ENCODE peak calls at places on chromosomes 2 and 18, in six cellular contexts. One of them, this sample, is unnamed.

GRCh38 chr2:116057538-116057937 is 1615.1 kb downstream of the DPP10 start:
- DNase-seq in mammary epithelial cell: no peak
- DNase-seq in astrocyte: no peak
- DNase-seq in DND-41: no peak
- DNase-seq in hepatocyte: no peak
- DNase-seq in IMR-90: no peak
- DNase-seq in this sample: peak; percentile 1

GRCh38 chr18:23870963-23871362 is 143.6 kb upstream of the TTC39C start:
- DNase-seq in mammary epithelial cell: no peak
- DNase-seq in astrocyte: no peak
- DNase-seq in DND-41: no peak
- DNase-seq in hepatocyte: no peak
- DNase-seq in IMR-90: no peak
- DNase-seq in this sample: no peak

GRCh38 chr18:48216639-48217280 is 192.4 kb downstream of the ZBTB7C start:
- DNase-seq in mammary epithelial cell: no peak
- DNase-seq in astrocyte: no peak
- DNase-seq in DND-41: no peak
- DNase-seq in hepatocyte: no peak
- DNase-seq in IMR-90: no peak
- DNase-seq in this sample: no peak

GRCh38 chr2:230873670-230874401 is 9.1 kb downstream of the ITM2C start:
- DNase-seq in mammary epithelial cell: no peak
- DNase-seq in astrocyte: no peak
- DNase-seq in DND-41: no peak
- DNase-seq in hepatocyte: no peak
- DNase-seq in IMR-90: no peak
- DNase-seq in this sample: no peak

GRCh38 chr2:236840857-236841256 is 244.8 kb upstream of the COPS8 start:
- DNase-seq in mammary epithelial cell: no peak
- DNase-seq in astrocyte: no peak
- DNase-seq in DND-41: no peak
- DNase-seq in hepatocyte: no peak
- DNase-seq in IMR-90: no peak
- DNase-seq in this sample: no peak

GRCh38 chr18:55224086-55224625 is 264.9 kb upstream of the CCDC68 start:
- DNase-seq in mammary epithelial cell: no peak
- DNase-seq in astrocyte: no peak
- DNase-seq in DND-41: no peak
- DNase-seq in hepatocyte: no peak
- DNase-seq in IMR-90: peak; percentile 55
- DNase-seq in this sample: no peak

GRCh38 chr2:80304522-80304878 is at the start of gene LRRTM1:
- DNase-seq in mammary epithelial cell: no peak
- DNase-seq in astrocyte: no peak
- DNase-seq in DND-41: no peak
- DNase-seq in hepatocyte: peak; percentile 57
- DNase-seq in IMR-90: no peak
- DNase-seq in this sample: peak; percentile 75

GRCh38 chr2:130355181-130355577 is 677 bp upstream of the PTPN18 start:
- DNase-seq in mammary epithelial cell: no peak
- DNase-seq in astrocyte: no peak
- DNase-seq in DND-41: no peak
- DNase-seq in hepatocyte: no peak
- DNase-seq in IMR-90: no peak
- DNase-seq in this sample: no peak

GRCh38 chr18:49016648-49017539 is 66.1 kb upstream of the SMAD7 start:
- DNase-seq in mammary epithelial cell: peak; percentile 80
- DNase-seq in astrocyte: peak; percentile 90
- DNase-seq in DND-41: no peak
- DNase-seq in hepatocyte: peak; percentile 92
- DNase-seq in IMR-90: peak; percentile 83
- DNase-seq in this sample: peak; percentile 40

GRCh38 chr18:80210312-80211083 is 36.8 kb downstream of the PARD6G start:
- DNase-seq in mammary epithelial cell: peak; percentile 79
- DNase-seq in astrocyte: no peak
- DNase-seq in DND-41: no peak
- DNase-seq in hepatocyte: no peak
- DNase-seq in IMR-90: peak; percentile 33
- DNase-seq in this sample: no peak

GRCh38 chr18:57164401-57164800 is 17.5 kb downstream of the BOD1L2 start:
- DNase-seq in mammary epithelial cell: no peak
- DNase-seq in astrocyte: no peak
- DNase-seq in DND-41: no peak
- DNase-seq in hepatocyte: no peak
- DNase-seq in IMR-90: no peak
- DNase-seq in this sample: no peak

GRCh38 chr2:240704651-240705050 is 13.0 kb downstream of the AQP12A start:
- DNase-seq in mammary epithelial cell: no peak
- DNase-seq in astrocyte: no peak
- DNase-seq in DND-41: peak; percentile 48
- DNase-seq in hepatocyte: no peak
- DNase-seq in IMR-90: no peak
- DNase-seq in this sample: no peak

DNA sequence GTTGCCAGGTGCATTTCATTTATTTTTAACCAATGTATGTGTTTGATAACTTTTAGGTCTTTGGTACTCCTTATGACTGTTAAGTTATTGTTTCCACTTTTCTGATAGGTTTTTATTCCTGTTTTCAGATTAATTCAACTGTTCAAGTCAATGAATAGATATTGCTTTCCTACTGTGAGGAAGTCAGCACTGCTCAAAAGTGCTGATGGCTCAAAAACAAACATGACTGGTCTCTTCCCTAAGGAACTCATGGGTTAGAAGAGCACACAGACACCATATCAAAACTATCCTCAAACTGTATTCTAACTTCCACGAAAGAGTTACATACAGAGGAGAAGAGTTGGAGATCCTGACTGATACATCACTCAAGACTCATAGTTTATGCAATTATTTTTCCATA is 39.9 kb upstream of the REG3G start:
- DNase-seq in mammary epithelial cell: no peak
- DNase-seq in astrocyte: no peak
- DNase-seq in DND-41: no peak
- DNase-seq in hepatocyte: no peak
- DNase-seq in IMR-90: no peak
- DNase-seq in this sample: no peak
- H2AFZ ChIP-seq in mammary epithelial cell: no peak overlapping the region
- H2AFZ ChIP-seq in astrocyte: no peak overlapping the region
- H2AFZ ChIP-seq in DND-41: no peak overlapping the region
- H2AFZ ChIP-seq in hepatocyte: no peak overlapping the region
- H2AFZ ChIP-seq in IMR-90: no peak overlapping the region
- H2AFZ ChIP-seq in this sample: no peak overlapping the region

DNA sequence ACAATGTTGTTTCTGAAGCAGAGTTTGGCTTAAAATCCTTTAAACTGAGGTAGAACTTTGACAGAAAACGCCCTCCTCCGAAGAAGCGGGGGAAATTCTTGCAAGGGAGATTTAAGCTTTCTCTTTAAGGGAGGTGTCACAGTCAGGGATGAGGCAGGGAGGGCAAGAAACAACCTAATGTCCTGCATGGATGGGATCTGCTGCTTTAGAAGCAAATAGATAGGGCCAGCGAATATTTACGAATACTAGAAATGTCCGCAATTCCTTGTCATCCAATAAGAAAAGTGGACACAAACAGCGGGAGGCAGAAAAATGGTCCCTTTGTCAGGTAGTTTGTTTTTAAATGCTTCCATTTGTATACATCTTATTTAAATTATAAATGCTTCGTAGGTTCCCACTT is 12.0 kb downstream of the MEIS1 start:
- DNase-seq in mammary epithelial cell: no peak
- DNase-seq in astrocyte: no peak
- DNase-seq in DND-41: no peak
- DNase-seq in hepatocyte: no peak
- DNase-seq in IMR-90: no peak
- DNase-seq in this sample: no peak
- H2AFZ ChIP-seq in mammary epithelial cell: no peak overlapping the region
- H2AFZ ChIP-seq in astrocyte: peak overlapping the region; percentile 13
- H2AFZ ChIP-seq in DND-41: no peak overlapping the region
- H2AFZ ChIP-seq in hepatocyte: peak overlapping the region; percentile 46
- H2AFZ ChIP-seq in IMR-90: no peak overlapping the region
- H2AFZ ChIP-seq in this sample: no peak overlapping the region

DNA sequence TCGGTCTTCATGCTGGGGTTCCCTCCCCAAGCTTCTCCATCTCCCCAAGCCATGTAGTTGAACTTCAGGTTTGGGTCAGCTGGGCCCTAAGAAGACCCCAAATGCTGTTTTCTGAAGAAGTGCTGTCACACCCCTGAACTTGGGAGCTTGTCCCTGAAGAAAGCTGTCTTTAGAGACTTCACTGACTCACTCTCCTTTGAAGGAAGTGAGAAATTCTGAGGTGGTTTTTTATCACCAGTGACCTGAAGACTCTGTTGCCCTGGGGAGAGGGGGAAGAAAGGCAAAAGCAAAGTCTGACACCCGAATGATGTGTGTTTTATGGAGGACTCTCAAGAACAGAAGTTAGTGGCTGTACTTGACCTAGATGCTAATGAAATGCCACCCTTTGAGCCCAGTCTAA is 83.6 kb upstream of the BCL2L11 start:
- DNase-seq in mammary epithelial cell: peak; percentile 12
- DNase-seq in astrocyte: no peak
- DNase-seq in DND-41: no peak
- DNase-seq in hepatocyte: no peak
- DNase-seq in IMR-90: no peak
- DNase-seq in this sample: no peak
- H2AFZ ChIP-seq in mammary epithelial cell: no peak overlapping the region
- H2AFZ ChIP-seq in astrocyte: no peak overlapping the region
- H2AFZ ChIP-seq in DND-41: no peak overlapping the region
- H2AFZ ChIP-seq in hepatocyte: no peak overlapping the region
- H2AFZ ChIP-seq in IMR-90: no peak overlapping the region
- H2AFZ ChIP-seq in this sample: no peak overlapping the region

GRCh38 chr2:148240838-148241237 is 219.9 kb downstream of the MBD5 start:
- DNase-seq in mammary epithelial cell: no peak
- DNase-seq in astrocyte: no peak
- DNase-seq in DND-41: no peak
- DNase-seq in hepatocyte: no peak
- DNase-seq in IMR-90: no peak
- DNase-seq in this sample: no peak

GRCh38 chr2:148237911-148238310 is 217.0 kb downstream of the MBD5 start:
- DNase-seq in mammary epithelial cell: no peak
- DNase-seq in astrocyte: no peak
- DNase-seq in DND-41: no peak
- DNase-seq in hepatocyte: no peak
- DNase-seq in IMR-90: no peak
- DNase-seq in this sample: no peak

GRCh38 chr2:148234143-148234542 is 213.3 kb downstream of the MBD5 start:
- DNase-seq in mammary epithelial cell: no peak
- DNase-seq in astrocyte: no peak
- DNase-seq in DND-41: no peak
- DNase-seq in hepatocyte: no peak
- DNase-seq in IMR-90: peak; percentile 42
- DNase-seq in this sample: no peak

GRCh38 chr2:148238561-148238960 is 217.7 kb downstream of the MBD5 start:
- DNase-seq in mammary epithelial cell: no peak
- DNase-seq in astrocyte: peak; percentile 14
- DNase-seq in DND-41: no peak
- DNase-seq in hepatocyte: no peak
- DNase-seq in IMR-90: no peak
- DNase-seq in this sample: no peak
- H2AFZ ChIP-seq in mammary epithelial cell: no peak overlapping the region
- H2AFZ ChIP-seq in astrocyte: no peak overlapping the region
- H2AFZ ChIP-seq in DND-41: no peak overlapping the region
- H2AFZ ChIP-seq in hepatocyte: no peak overlapping the region
- H2AFZ ChIP-seq in IMR-90: no peak overlapping the region
- H2AFZ ChIP-seq in this sample: no peak overlapping the region

GRCh38 chr2:178828496-178828895 is 21.3 kb upstream of the TTN start:
- DNase-seq in mammary epithelial cell: no peak
- DNase-seq in astrocyte: no peak
- DNase-seq in DND-41: no peak
- DNase-seq in hepatocyte: no peak
- DNase-seq in IMR-90: no peak
- DNase-seq in this sample: no peak
- H2AFZ ChIP-seq in mammary epithelial cell: no peak overlapping the region
- H2AFZ ChIP-seq in astrocyte: no peak overlapping the region
- H2AFZ ChIP-seq in DND-41: no peak overlapping the region
- H2AFZ ChIP-seq in hepatocyte: no peak overlapping the region
- H2AFZ ChIP-seq in IMR-90: no peak overlapping the region
- H2AFZ ChIP-seq in this sample: no peak overlapping the region

GRCh38 chr2:57693177-57693576 is 353.4 kb upstream of the VRK2 start:
- DNase-seq in mammary epithelial cell: no peak
- DNase-seq in astrocyte: no peak
- DNase-seq in DND-41: no peak
- DNase-seq in hepatocyte: no peak
- DNase-seq in IMR-90: no peak
- DNase-seq in this sample: no peak
- H2AFZ ChIP-seq in mammary epithelial cell: no peak overlapping the region
- H2AFZ ChIP-seq in astrocyte: no peak overlapping the region
- H2AFZ ChIP-seq in DND-41: no peak overlapping the region
- H2AFZ ChIP-seq in hepatocyte: no peak overlapping the region
- H2AFZ ChIP-seq in IMR-90: no peak overlapping the region
- H2AFZ ChIP-seq in this sample: no peak overlapping the region

DNA sequence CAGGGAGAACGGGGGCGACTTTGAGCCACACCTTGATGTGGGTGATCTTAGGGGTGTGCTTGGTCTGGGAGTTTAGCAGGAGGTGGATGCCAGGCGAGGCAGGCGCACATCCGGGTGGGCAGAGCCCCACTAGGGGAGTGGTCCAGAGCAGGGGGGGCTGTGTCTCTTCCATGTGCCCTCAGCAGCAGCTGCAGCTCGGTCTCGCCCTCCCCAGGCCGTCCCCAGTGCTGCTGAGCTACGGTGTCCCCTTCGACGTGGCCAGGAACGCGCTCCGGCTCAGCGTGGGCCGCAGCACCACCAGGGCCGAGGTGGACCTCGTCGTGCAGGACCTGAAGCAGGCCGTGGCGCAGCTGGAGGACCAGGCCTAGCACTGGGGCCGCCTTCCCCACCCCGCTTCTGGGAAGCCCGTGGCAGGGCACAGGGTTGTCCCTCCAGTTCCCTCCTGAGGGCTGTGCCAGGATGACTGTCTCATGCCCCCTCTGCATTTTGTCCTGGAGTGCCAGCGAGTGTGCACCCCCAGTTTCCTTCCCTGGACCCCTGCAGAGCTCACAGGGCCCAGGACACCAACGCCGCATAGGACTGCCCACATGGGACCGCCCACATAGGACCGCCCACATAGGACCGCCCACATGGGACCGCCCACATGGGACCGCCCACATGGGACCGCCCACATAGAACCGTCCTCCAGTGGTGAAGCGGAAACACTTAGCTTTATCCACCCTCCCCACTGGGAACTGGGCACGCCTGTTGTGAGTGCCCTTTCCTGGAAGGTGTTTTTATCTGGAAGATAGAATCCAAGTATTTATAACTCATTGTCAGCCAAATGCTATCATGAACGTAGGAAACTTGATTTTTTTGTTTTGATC is 1.9 kb upstream of the ESPNL start:
- DNase-seq in mammary epithelial cell: no peak
- DNase-seq in astrocyte: peak; percentile 7
- DNase-seq in DND-41: peak; percentile 19
- DNase-seq in hepatocyte: peak; percentile 35
- DNase-seq in IMR-90: no peak
- DNase-seq in this sample: peak; percentile 89
- H2AFZ ChIP-seq in mammary epithelial cell: no peak overlapping the region
- H2AFZ ChIP-seq in astrocyte: no peak overlapping the region
- H2AFZ ChIP-seq in DND-41: no peak overlapping the region
- H2AFZ ChIP-seq in hepatocyte: no peak overlapping the region
- H2AFZ ChIP-seq in IMR-90: no peak overlapping the region
- H2AFZ ChIP-seq in this sample: no peak overlapping the region